ENCODE peak calls at places on chromosomes 1 and 21, in six cellular contexts. B is K562, K is HepG2, E is SK-N-SH, D is GM12878, P is H1. I is an unnamed sample.

GRCh38 chr1:44713321-44713781 is 17.6 kb downstream of the RNU5D-1 start:
- DNase-seq in E (no peak), P (no peak), K (no peak), D (no peak), B (no peak), I (no peak)

GRCh38 chr1:47547753-47548152 is 109.9 kb downstream of the FOXD2 start:
- DNase-seq in K (no peak), E (no peak), D (no peak), P (no peak), B (no peak), I (no peak)

GRCh38 chr1:6040859-6041415 is 4.8 kb upstream of the KCNAB2 start:
- DNase-seq in K (no peak), D (no peak), B (no peak), E (no peak), P (no peak), I (no peak)

GRCh38 chr1:119101563-119101962 is 38.9 kb downstream of the WARS2 start:
- DNase-seq in P (no peak), K (no peak), B (no peak), D (no peak), E (no peak), I (no peak)

GRCh38 chr1:109631513-109632260 is 12.1 kb downstream of the AMPD2 start:
- DNase-seq in D (no peak), B (no peak), P (peak), K (no peak), E (peak), I (no peak)

GRCh38 chr1:27137022-27137542 is 17.8 kb downstream of the SLC9A1 start:
- DNase-seq in K (no peak), E (no peak), P (no peak), B (peak), D (no peak), I (peak)

GRCh38 chr1:232503497-232503896 is 126.4 kb downstream of the SIPA1L2 start:
- DNase-seq in B (no peak), E (no peak), D (no peak), P (no peak), K (no peak), I (no peak)

GRCh38 chr21:42381347-42381984 is 14.4 kb downstream of the TMPRSS3 start:
- DNase-seq in E (no peak), D (no peak), B (no peak), K (peak), P (no peak), I (no peak)

GRCh38 chr1:99754697-99755096 is 11.7 kb downstream of the FRRS1 start:
- DNase-seq in K (peak), B (no peak), D (no peak), P (no peak), E (no peak), I (no peak)

GRCh38 chr1:208534604-208534907 is 290.4 kb upstream of the PLXNA2 start:
- DNase-seq in K (no peak), P (no peak), E (no peak), B (no peak), D (no peak), I (no peak)

DNA sequence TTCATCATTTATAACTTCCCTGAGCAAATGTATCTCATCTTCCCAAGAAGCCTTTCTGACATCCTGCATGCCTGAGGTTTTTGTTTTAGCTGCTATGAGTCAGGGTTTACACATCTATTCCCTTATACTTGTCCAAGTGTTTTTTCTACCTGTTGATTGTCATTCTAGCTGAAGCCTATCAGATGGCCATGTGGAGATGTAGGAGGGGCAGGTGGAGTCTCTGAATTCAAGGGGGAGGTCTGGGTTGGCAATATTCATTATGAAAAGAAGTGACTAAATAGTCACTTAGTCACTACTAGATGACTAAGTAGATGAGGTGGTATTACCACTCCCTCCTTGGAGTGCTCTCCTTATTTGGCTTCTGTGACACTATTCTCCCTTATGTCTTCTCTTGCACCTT is 52.4 kb downstream of the XCL1 start:
- DNase-seq in B (no peak), K (no peak), E (no peak), P (no peak), D (no peak), I (no peak)
- TF ChIP-seq GABPA in B (no peak), K (no peak), E (no peak), P (no peak), D (no peak), I (no peak)

DNA sequence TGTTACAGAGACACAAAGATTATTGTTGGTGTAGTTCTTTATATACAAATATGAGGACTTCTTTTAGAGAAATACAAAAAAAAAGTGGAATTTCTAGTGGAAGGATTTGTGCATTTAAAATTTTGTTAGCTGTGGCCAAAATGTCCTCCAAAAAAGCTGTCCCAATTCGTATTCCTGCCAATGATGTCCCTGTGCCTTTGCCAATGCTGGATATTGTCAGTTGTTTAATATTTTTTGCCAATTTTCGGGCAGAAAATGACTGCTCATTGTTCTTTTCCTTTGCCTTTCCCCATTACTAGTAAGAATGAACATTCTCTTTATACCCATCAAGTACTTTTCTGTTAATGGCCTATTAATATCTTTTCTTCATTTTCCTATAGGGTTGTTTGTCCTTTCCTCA is 110.0 kb upstream of the HOOK1 start:
- DNase-seq in K (no peak), D (no peak), P (no peak), B (no peak), E (no peak), I (no peak)
- TF ChIP-seq GABPA in K (no peak), D (no peak), P (no peak), B (no peak), E (no peak), I (no peak)

GRCh38 chr1:200907611-200908097 is 13.0 kb downstream of the INAVA start:
- DNase-seq in E (no peak), K (peak), D (peak), P (no peak), B (no peak), I (peak)
- TF ChIP-seq GABPA in E (no peak), K (no peak), D (no peak), P (no peak), B (no peak), I (no peak)

GRCh38 chr1:203592156-203592555 is 34.5 kb upstream of the ATP2B4 start:
- DNase-seq in E (no peak), K (peak), P (peak), D (no peak), B (no peak), I (no peak)

GRCh38 chr1:203586495-203586894 is 40.1 kb upstream of the ATP2B4 start:
- DNase-seq in D (no peak), K (no peak), E (no peak), B (no peak), P (no peak), I (no peak)

GRCh38 chr1:203591626-203592025 is 35.0 kb upstream of the ATP2B4 start:
- DNase-seq in B (no peak), K (no peak), E (no peak), P (no peak), D (no peak), I (no peak)

GRCh38 chr1:203590559-203590958 is 36.1 kb upstream of the ATP2B4 start:
- DNase-seq in B (no peak), D (no peak), P (no peak), E (no peak), K (no peak), I (no peak)

DNA sequence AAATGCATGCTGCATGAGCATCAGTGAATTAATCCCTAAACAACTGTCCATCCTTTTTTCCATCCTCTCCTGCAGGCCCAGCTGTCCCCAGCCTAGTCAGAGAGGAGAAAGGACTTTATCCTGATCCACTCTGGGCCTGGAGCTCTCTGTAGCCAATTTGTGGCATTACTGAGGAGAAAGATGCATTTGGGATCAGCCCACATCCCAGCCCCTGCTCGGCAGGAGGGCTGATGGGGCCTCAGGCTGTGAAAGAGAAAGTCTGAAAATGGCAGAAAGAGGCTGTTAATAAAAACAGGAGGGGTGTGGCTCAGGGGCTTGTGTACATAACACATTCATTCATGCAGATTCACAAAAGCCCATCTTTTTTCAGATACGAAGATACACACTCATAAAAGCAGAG is 37.4 kb upstream of the ATP2B4 start:
- DNase-seq in B (no peak), D (no peak), K (no peak), E (peak), P (no peak), I (no peak)
- TF ChIP-seq GABPA in B (no peak), D (no peak), K (no peak), E (no peak), P (no peak), I (no peak)

DNA sequence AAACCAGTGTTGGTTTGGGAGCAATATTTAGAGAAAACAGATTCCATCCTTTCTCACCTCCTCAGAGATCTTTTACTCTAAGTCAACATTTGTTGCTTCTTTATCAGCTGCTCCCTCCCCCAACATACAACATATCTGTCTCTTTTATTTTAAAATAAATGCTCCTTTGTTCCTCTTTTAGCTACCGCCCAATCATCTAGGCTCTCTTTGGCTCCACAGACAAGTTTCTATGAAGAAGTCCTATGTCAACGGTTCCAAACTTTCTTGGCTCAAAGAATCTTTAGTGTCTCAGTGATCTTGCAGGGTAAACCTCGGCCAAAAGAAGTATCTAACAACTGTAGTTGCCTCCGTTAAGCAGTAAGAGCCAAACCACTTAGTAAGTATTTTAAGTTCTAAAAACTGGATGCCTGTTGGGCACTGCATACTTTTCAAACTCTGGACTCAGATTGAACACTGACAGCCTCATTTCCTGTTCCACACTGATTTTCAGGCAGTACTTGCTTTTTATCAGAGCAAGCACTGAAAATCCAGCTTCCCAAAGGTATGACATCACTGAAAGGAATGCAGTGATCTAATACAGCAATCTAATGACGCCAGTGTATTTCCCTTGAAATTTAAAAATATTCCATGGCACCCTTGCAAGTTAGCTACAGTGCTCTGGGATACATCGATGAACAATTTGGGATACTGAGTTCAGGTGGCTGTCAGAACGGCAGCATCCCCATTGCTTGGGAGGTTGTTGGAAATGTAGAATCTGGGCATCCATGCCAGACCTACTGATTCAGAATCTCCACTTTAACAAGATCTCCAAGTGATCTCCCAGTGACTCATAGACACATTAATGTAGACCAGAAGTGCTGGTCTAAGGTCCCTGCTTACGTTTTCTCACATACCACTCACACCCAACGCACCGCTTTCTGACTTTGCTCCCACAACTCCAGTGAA is 26.8 kb downstream of the EGLN1 start:
- DNase-seq in E (no peak), P (no peak), D (no peak), K (peak), B (no peak), I (peak)
- TF ChIP-seq GABPA in E (no peak), P (no peak), D (no peak), K (peak), B (no peak), I (no peak)

GRCh38 chr1:228370941-228371740 is 35.5 kb downstream of the TRIM11 start:
- DNase-seq in P (no peak), B (no peak), D (no peak), K (no peak), E (no peak), I (no peak)
- TF ChIP-seq GABPA in P (no peak), B (no peak), D (no peak), K (no peak), E (no peak), I (no peak)

DNA sequence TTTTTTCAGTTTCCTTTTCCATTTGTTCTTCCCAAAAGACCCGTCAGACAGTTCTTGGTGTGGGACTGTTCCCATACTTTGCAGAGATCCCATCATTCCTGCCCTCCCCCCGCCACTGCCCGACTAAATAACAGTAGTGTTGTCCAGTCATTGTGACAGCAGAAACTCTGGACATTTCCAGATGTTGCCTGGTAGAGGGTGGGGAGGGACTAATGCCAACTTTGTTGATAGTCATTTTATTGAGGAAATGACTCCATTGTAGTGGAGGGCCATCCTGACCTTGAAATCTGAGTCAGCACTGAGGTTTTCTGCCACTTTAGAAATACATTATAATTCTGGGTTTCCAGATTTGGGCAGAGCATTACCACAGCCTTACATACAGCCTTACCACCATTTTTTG is 85.4 kb downstream of the CEP350 start:
- DNase-seq in B (no peak), E (peak), P (no peak), K (no peak), D (no peak), I (no peak)
- TF ChIP-seq GABPA in B (no peak), E (no peak), P (no peak), K (no peak), D (no peak), I (no peak)

GRCh38 chr1:30879940-30880339 is 28.6 kb downstream of the SDC3 start:
- DNase-seq in K (no peak), D (no peak), E (peak), P (no peak), B (no peak), I (no peak)
- TF ChIP-seq GABPA in K (no peak), D (no peak), E (no peak), P (no peak), B (no peak), I (no peak)

GRCh38 chr1:25501235-25502058 is 42.0 kb upstream of the LDLRAP1 start:
- DNase-seq in E (no peak), B (peak), D (no peak), K (peak), P (peak), I (no peak)
- TF ChIP-seq GABPA in E (no peak), B (no peak), D (no peak), K (peak), P (no peak), I (no peak)

I was measured in HL-60.